ENCODE peak calls at places on chromosome 17, in five cellular contexts. Y, O, F, S and M are unnamed samples.

GRCh38 chr17:56832446-56832845 is 1.3 kb downstream of the C17orf67 start:
- DNase-seq in Y (no peak), O (no peak), F (no peak), S (no peak), M (no peak)

GRCh38 chr17:42101513-42102292 is 3.4 kb upstream of the ZNF385C start:
- DNase-seq in Y (peak), O (peak), F (peak), S (peak), M (no peak)

GRCh38 chr17:66426397-66427033 is 124.1 kb downstream of the PRKCA start:
- DNase-seq in Y (peak), O (no peak), F (peak), S (peak), M (no peak)

GRCh38 chr17:27354491-27355081 is 60.7 kb downstream of the WSB1 start:
- DNase-seq in Y (no peak), O (no peak), F (no peak), S (peak), M (peak)

GRCh38 chr17:59825533-59826316 is 67.0 kb downstream of the TUBD1 start:
- DNase-seq in Y (no peak), O (no peak), F (no peak), S (peak), M (no peak)

GRCh38 chr17:31357831-31358400 is 33.6 kb upstream of the RAB11FIP4 start:
- DNase-seq in Y (no peak), O (no peak), F (no peak), S (no peak), M (no peak)

GRCh38 chr17:60158751-60159478 is 9.1 kb downstream of the CA4 start:
- DNase-seq in Y (no peak), O (no peak), F (no peak), S (no peak), M (no peak)

GRCh38 chr17:57442401-57442823 is 186.1 kb downstream of the MSI2 start:
- DNase-seq in Y (no peak), O (no peak), F (peak), S (no peak), M (no peak)

DNA sequence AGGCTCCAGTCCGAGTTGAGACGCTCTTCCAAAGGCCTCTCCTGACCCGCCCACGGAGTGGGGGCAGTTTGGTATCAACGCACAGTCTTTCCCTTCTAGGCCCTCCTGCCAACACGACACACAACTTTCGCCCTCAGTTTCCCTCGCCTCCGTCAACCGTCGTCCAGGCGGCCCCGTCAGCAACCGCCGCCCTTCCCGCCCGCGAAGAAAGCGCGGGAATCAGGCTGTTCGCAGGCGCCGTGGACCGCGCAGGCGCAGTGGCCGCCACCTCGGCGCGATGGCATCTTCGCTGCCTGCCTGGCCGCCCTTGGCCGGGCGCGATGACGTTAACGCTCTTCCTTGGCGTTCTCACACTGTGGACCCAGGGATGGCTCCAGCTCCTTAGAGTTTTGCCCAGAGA is at the start of gene SPATA22:
- DNase-seq in Y (no peak), O (no peak), F (no peak), S (no peak), M (no peak)
- H3K4me3 ChIP-seq in Y (no peak), O (no peak), F (no peak), S (no peak), M (no peak)

GRCh38 chr17:12116143-12116542 is 95.5 kb downstream of the MAP2K4 start:
- DNase-seq in Y (no peak), O (no peak), F (no peak), S (peak), M (no peak)
- TF ChIP-seq CTCF in Y (no peak), O (no peak), F (no peak), S (no peak), M (no peak)

GRCh38 chr17:79728908-79729471 is 1.8 kb upstream of the ENPP7 start:
- DNase-seq in Y (no peak), O (no peak), F (no peak), S (no peak), M (no peak)
- H3K4me3 ChIP-seq in Y (peak), O (no peak), F (no peak), S (no peak), M (peak)

DNA sequence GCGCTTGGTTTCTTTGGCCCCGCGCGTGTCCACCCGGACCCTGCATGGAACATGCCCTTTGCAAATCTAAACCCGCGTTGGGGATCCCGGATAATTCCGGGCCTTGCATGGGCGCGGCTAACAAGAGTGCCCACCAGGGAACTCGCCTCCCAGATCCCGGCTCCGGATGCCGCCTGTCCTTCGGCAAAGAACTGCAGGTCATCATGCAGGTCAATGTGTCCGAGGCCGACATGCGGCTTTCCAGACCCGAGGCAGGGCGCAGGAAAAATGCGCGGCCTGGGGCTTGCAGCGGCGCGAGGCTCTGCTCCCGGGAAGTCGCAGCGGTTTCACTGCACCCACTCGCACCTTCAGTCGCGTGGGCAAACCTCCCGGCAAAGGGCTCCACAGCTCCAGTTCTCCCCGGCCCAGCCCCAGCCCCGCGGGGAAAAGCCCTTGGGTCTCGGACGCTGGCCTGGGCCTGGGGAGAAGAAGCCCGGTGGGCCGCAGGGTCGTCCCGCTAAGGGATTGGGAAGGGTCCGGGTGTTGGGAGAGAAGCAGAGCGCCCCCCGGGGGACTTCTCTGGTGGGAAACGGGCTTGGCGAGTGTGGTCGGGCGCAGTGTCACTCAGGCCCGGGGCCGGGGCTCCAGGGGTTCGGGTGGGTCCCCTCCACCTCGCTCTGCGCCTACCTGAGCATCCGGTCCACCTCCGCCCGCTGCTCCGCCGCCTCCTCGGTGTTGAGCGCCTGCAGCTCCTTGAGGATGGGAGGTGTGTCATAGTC is 805 bp downstream of the HNF1B start:
- DNase-seq in Y (no peak), O (peak), F (no peak), S (no peak), M (no peak)
- TF ChIP-seq CTCF in Y (no peak), O (peak), F (no peak), S (no peak), M (no peak)

GRCh38 chr17:73342057-73342522 is 30.3 kb upstream of the CDC42EP4 start:
- DNase-seq in Y (peak), O (peak), F (no peak), S (peak), M (no peak)
- H3K4me3 ChIP-seq in Y (no peak), O (no peak), F (no peak), S (no peak), M (peak)

DNA sequence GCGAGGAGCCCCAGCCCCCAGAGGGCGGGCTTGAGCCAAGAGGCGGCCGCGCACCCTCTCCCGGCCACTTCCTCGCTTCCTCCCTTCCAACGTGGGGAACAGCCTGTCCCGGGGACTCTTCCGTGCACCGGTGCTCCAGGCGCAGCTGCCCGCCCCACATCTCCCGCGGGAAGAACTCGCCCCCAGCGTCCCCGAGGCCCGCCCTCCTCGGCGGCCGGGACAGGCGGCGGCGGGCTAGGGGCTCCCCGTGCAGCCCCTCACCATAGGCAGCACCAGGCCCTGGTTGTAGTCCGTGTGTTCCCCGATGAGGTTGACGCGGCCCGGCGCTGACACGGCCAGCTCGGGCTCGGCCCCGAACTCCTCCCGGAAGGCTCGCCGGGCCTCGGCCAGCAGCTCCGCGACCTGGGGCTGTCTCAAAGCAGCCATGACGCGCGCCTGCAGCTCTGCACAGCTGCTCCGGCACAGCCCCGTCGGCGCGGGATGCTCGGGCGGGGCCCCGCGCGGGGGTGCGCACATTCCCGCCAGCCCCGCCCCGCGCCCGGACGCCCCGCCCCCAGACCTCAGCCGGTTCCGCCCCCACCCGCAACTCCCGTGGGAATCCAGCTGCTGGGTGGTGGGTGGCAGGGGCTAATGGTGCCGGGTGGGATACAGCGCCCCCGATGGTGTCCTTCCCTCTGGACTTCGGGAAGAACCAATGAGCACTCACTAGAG is at the start of gene GALK1:
- DNase-seq in Y (peak), O (peak), F (peak), S (peak), M (peak)
- TF ChIP-seq CTCF in Y (no peak), O (peak), F (peak), S (peak), M (no peak)